ENCODE peak calls at places on chromosomes 1 and 21, in seven cellular contexts. K, I, Z, H, X, G and S are unnamed samples. For H3K36me3, the result is how much of the 10 kb centered on the place peaks cover.

GRCh38 chr1:158039380-158039779 is 45.9 kb downstream of the KIRREL1 start:
- DNase-seq in K (no peak), I (no peak), Z (no peak), H (no peak), X (peak), G (no peak), S (no peak)

GRCh38 chr1:195481293-195481692 is 1126.9 kb downstream of the KCNT2 start:
- DNase-seq in K (peak), I (no peak), Z (no peak), H (no peak), X (no peak), G (no peak), S (no peak)

GRCh38 chr1:37537378-37537777 is 16.7 kb downstream of the SNIP1 start:
- DNase-seq in K (no peak), I (peak), Z (peak), H (peak), X (peak), G (no peak), S (peak)

GRCh38 chr1:113515498-113515897 is 125.2 kb downstream of the MAGI3 start:
- DNase-seq in K (no peak), I (no peak), Z (no peak), H (no peak), X (peak), G (no peak), S (no peak)

GRCh38 chr1:154353966-154354365 is 28.6 kb downstream of the ATP8B2 start:
- DNase-seq in K (no peak), I (no peak), Z (no peak), H (no peak), X (no peak), G (no peak), S (no peak)

GRCh38 chr1:113811353-113811887 is 856 bp downstream of the RSBN1 start:
- DNase-seq in K (no peak), I (no peak), Z (peak), H (no peak), X (peak), G (peak), S (no peak)

GRCh38 chr1:220889333-220889732 is 10.1 kb downstream of the HLX start:
- DNase-seq in K (no peak), I (no peak), Z (no peak), H (no peak), X (no peak), G (no peak), S (no peak)

GRCh38 chr1:162022626-162023025 is 1.0 kb downstream of the OLFML2B start:
- DNase-seq in K (no peak), I (no peak), Z (no peak), H (no peak), X (no peak), G (no peak), S (no peak)

GRCh38 chr1:55534565-55535091 is 319.5 kb upstream of the USP24 start:
- DNase-seq in K (no peak), I (no peak), Z (no peak), H (no peak), X (no peak), G (no peak), S (no peak)

GRCh38 chr1:54137532-54138061 is 15.2 kb downstream of the CDCP2 start:
- DNase-seq in K (peak), I (no peak), Z (no peak), H (no peak), X (peak), G (no peak), S (no peak)

GRCh38 chr1:39573097-39573465 is 3.5 kb downstream of the PABPC4 start:
- DNase-seq in K (no peak), I (no peak), Z (no peak), H (no peak), X (no peak), G (no peak), S (no peak)

GRCh38 chr21:44927587-44928461 is 7.1 kb upstream of the ITGB2 start:
- DNase-seq in K (no peak), I (no peak), Z (no peak), H (peak), X (peak), G (peak), S (no peak)
- TF ChIP-seq POLR2A in K (no peak), I (no peak), Z (no peak), H (no peak), X (no peak), G (no peak), S (no peak)

GRCh38 chr1:12457771-12458170 is 160.2 kb downstream of the DHRS3 start:
- DNase-seq in K (no peak), I (no peak), Z (no peak), H (no peak), X (no peak), G (no peak), S (peak)

GRCh38 chr1:12458571-12458970 is 159.4 kb downstream of the DHRS3 start:
- DNase-seq in K (no peak), I (no peak), Z (no peak), H (no peak), X (no peak), G (no peak), S (no peak)

GRCh38 chr1:12460911-12461621 is 156.9 kb downstream of the DHRS3 start:
- DNase-seq in K (peak), I (peak), Z (peak), H (no peak), X (peak), G (no peak), S (peak)

GRCh38 chr1:12461764-12462163 is 156.2 kb downstream of the DHRS3 start:
- DNase-seq in K (no peak), I (no peak), Z (no peak), H (no peak), X (no peak), G (no peak), S (no peak)

DNA sequence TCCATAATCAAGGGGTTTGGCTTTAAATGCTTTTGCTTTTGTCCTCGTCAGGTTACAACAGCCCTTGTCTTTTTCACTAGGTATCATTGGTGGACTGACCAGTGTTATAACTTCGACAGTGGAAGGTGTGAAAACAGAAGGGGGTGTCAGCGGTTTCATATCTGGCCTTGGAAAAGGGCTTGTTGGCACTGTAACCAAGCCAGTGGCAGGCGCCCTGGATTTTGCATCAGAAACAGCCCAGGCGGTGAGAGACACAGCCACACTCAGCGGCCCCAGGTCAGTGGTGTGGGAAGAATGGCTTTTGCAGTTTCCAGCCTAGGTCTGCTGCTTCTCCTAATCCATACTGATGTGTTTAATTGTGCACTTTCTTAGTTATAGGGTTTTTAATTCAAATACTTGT is 157.9 kb downstream of the DHRS3 start:
- DNase-seq in K (no peak), I (peak), Z (no peak), H (no peak), X (no peak), G (no peak), S (peak)
- H3K36me3 ChIP-seq in K (under half), I (under half), Z (under half), H (under half), X (under half), G (under half), S (under half)

DNA sequence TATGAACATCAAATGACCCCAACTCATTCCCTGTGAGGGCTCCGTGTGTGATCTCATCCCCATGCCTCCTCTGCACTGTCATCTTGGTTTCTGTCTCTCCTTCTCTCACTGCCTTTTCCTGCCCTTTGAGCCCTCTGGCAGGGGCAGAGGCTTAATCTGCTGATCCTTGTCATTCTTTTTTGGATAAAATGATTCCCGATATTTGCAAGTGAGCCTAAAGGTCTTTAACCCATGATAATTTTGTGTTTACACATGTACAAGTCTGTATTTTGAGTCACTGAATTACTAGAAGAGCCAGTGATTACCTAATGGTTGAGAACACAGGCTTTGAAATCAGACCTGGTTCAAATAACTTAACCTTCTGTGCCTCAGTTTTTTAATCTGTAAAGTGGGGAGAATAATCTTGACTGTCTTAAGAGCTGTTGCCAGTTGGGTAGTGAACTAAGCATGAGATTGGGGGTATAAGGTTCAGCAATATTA is 1.8 kb downstream of the ECHDC2 start:
- DNase-seq in K (no peak), I (no peak), Z (no peak), H (no peak), X (no peak), G (no peak), S (no peak)
- H3K27ac ChIP-seq in K (peak), I (peak), Z (peak), H (peak), X (no peak), G (no peak), S (peak)

DNA sequence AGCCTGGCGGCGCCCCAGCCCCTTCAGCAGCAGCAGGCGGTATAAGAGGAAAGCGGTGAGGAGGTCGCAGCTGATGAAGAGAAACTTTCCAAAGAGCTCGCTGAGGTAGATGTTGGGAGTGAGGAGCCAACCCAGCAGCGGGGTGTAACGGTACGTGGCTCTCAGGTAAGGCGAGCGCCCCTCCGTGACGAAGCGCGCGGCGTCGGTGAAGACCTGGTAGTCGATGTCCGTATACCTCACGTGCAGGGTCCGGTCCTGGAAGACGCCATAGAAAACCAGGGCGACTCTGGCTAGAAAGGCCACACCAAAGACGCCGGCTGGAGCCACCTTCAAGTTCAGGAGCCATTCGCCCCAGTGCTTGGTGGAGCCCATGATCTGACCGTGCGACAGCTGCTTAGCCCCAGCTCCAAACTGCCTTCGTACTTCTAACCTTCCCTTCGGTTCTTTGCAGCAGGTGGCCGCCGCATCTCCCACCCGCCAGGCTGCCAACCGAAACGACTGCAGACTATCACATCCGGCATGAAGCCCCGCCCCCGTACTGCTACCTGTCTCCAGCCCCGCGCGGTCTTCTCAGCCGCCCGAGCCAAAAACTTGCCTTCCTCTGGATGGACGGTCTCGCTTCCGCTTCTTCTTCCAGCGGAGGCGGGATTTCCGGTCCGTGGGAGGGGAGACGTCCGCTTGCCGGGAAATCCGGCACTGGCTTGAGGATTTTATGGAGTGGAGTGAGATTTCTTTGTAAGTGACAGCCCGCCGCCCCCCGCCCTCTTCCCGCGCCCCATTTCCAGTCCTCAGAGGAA is at the start of gene PIGM:
- DNase-seq in K (peak), I (peak), Z (peak), H (peak), X (peak), G (peak), S (peak)
- TF ChIP-seq POLR2A in K (peak), I (no peak), Z (peak), H (no peak), X (no peak), G (peak), S (peak)

GRCh38 chr1:84856871-84857270 is 36.1 kb downstream of the LPAR3 start:
- DNase-seq in K (no peak), I (no peak), Z (no peak), H (no peak), X (no peak), G (no peak), S (no peak)

GRCh38 chr1:84861516-84861915 is 31.5 kb downstream of the LPAR3 start:
- DNase-seq in K (no peak), I (no peak), Z (no peak), H (no peak), X (no peak), G (no peak), S (no peak)

GRCh38 chr1:84861988-84862644 is 30.9 kb downstream of the LPAR3 start:
- DNase-seq in K (no peak), I (no peak), Z (no peak), H (no peak), X (no peak), G (no peak), S (no peak)

GRCh38 chr1:84859866-84860265 is 33.1 kb downstream of the LPAR3 start:
- DNase-seq in K (no peak), I (no peak), Z (no peak), H (no peak), X (no peak), G (no peak), S (no peak)

GRCh38 chr1:84862810-84863251 is 30.2 kb downstream of the LPAR3 start:
- DNase-seq in K (no peak), I (no peak), Z (no peak), H (no peak), X (no peak), G (no peak), S (no peak)
- H3K36me3 ChIP-seq in K (under half), I (under half), Z (under half), H (under half), X (under half), G (under half), S (under half)

GRCh38 chr1:211580303-211580687 is 1.3 kb upstream of the SLC30A1 start:
- DNase-seq in K (peak), I (no peak), Z (no peak), H (no peak), X (no peak), G (no peak), S (peak)
- H3K27ac ChIP-seq in K (peak), I (peak), Z (peak), H (peak), X (no peak), G (peak), S (peak)

GRCh38 chr1:6603424-6603850 is 768 bp upstream of the KLHL21 start:
- DNase-seq in K (peak), I (peak), Z (no peak), H (no peak), X (peak), G (peak), S (peak)
- TF ChIP-seq POLR2A in K (no peak), I (peak), Z (peak), H (peak), X (peak), G (peak), S (no peak)

DNA sequence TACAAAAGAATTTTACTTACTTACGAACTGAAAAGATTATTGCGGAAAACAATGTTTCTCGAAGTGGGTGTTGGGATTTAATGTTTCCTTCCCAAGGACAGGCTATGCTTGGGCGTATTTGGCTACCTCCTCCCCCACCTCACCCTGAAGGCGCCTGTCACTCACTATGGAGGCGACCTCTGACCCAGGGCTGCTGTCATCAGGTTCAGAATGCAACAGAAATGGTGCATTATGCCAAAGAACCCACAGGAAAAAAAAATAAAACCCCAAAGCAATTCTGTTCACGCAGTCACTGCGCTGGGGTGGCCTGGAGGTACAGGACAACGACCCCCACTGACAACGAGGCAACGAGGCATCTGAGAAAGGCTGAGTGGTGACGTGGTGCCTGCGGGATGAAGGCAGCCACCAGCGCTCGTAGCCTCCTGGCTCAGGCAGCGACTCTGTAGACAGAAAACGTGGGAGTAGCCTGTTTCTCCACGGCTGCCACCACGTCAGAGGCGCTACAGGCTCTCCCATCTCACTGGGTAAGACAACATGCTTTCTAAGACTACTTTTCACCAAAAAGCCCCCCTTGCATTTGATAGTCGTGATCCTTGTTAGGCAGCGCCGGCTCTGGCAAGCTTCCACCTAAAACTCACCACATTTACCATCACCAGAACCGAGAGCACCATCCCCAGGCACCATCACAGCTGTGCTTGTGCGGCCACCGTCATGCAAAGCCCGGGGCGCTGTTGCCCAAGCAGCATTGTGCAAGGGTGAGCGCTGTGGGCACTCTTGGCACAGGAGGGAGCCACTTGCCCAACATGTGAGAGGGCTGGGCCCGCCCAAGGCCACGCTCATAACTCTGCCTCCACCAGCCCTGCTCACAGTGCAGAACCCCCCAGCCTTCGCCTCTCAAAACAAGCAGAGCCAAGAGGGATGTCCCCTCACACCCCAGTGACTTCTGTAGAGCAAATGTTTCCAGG is 14.3 kb downstream of the NADK start:
- DNase-seq in K (no peak), I (peak), Z (no peak), H (peak), X (no peak), G (no peak), S (peak)
- H3K36me3 ChIP-seq in K (under half), I (half or more), Z (under half), H (under half), X (under half), G (under half), S (under half)

DNA sequence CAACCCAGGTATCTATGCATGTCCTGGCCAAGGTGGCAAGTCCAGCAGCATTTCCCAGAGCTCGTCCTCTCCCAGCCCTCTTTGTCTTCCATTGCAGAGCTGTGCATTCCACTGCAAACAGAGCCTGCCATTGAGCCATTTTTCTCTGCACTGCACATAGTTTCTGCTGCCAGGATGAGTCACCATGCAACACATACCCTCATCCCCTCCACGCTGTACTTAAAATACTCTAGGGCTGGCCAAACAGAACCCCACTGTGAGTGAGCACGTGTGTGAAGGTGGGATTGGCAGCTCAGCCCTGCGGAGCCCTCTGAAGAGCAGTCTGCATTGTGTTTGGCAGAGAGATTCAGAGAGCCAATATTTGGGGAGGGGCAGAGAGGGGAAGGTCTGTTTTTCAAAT is 3.9 kb upstream of the ATP1B1 start:
- DNase-seq in K (peak), I (no peak), Z (no peak), H (no peak), X (peak), G (no peak), S (peak)
- H3K27ac ChIP-seq in K (no peak), I (peak), Z (no peak), H (peak), X (no peak), G (peak), S (peak)